ENCODE peak calls at places on chromosomes 6 and 20, in five cellular contexts. One of them, this sample, is unnamed.

GRCh38 chr20:3235661-3236324 is 3.2 kb downstream of the SLC4A11 start:
- DNase-seq in HepG2: no peak
- DNase-seq in SK-N-SH: no peak
- DNase-seq in K562: no peak
- DNase-seq in GM12878: no peak
- DNase-seq in this sample: no peak

GRCh38 chr6:95318137-95318536 is 259.2 kb upstream of the MANEA start:
- DNase-seq in HepG2: no peak
- DNase-seq in SK-N-SH: no peak
- DNase-seq in K562: no peak
- DNase-seq in GM12878: no peak
- DNase-seq in this sample: no peak

GRCh38 chr20:53660078-53660909 is 66.7 kb upstream of the ZNF217 start:
- DNase-seq in HepG2: no peak
- DNase-seq in SK-N-SH: no peak
- DNase-seq in K562: no peak
- DNase-seq in GM12878: no peak
- DNase-seq in this sample: no peak

GRCh38 chr6:112576421-112576820 is 229.3 kb downstream of the RFPL4B start:
- DNase-seq in HepG2: no peak
- DNase-seq in SK-N-SH: no peak
- DNase-seq in K562: no peak
- DNase-seq in GM12878: no peak
- DNase-seq in this sample: no peak

GRCh38 chr6:115908906-115909559 is 151.7 kb downstream of the FRK start:
- DNase-seq in HepG2: no peak
- DNase-seq in SK-N-SH: no peak
- DNase-seq in K562: no peak
- DNase-seq in GM12878: no peak
- DNase-seq in this sample: no peak

GRCh38 chr20:24370911-24371695 is 98.3 kb upstream of the SYNDIG1 start:
- DNase-seq in HepG2: no peak
- DNase-seq in SK-N-SH: no peak
- DNase-seq in K562: no peak
- DNase-seq in GM12878: no peak
- DNase-seq in this sample: no peak

GRCh38 chr20:31998246-31998645 is 12.0 kb upstream of the CCM2L start:
- DNase-seq in HepG2: no peak
- DNase-seq in SK-N-SH: no peak
- DNase-seq in K562: no peak
- DNase-seq in GM12878: no peak
- DNase-seq in this sample: no peak

GRCh38 chr20:2210646-2211556 is 84.9 kb upstream of the TGM3 start:
- DNase-seq in HepG2: no peak
- DNase-seq in SK-N-SH: no peak
- DNase-seq in K562: no peak
- DNase-seq in GM12878: no peak
- DNase-seq in this sample: peak; percentile 21

GRCh38 chr20:1718604-1719384 is 61.2 kb upstream of the SIRPG start:
- DNase-seq in HepG2: no peak
- DNase-seq in SK-N-SH: no peak
- DNase-seq in K562: no peak
- DNase-seq in GM12878: no peak
- DNase-seq in this sample: no peak

GRCh38 chr6:108251252-108251651 is 9.6 kb downstream of the SNX3 start:
- DNase-seq in HepG2: no peak
- DNase-seq in SK-N-SH: no peak
- DNase-seq in K562: no peak
- DNase-seq in GM12878: no peak
- DNase-seq in this sample: no peak

GRCh38 chr6:39338406-39338805 is 15.9 kb upstream of the KCNK16 start:
- DNase-seq in HepG2: no peak
- DNase-seq in SK-N-SH: no peak
- DNase-seq in K562: no peak
- DNase-seq in GM12878: no peak
- DNase-seq in this sample: no peak
- TF ChIP-seq GABPA in HepG2: no peak
- TF ChIP-seq GABPA in SK-N-SH: no peak
- TF ChIP-seq GABPA in K562: no peak
- TF ChIP-seq GABPA in GM12878: no peak
- TF ChIP-seq GABPA in this sample: no peak

GRCh38 chr20:63321148-63321831 is 28.3 kb downstream of the COL20A1 start:
- DNase-seq in HepG2: no peak
- DNase-seq in SK-N-SH: no peak
- DNase-seq in K562: no peak
- DNase-seq in GM12878: no peak
- DNase-seq in this sample: no peak
- TF ChIP-seq REST in HepG2: no peak
- TF ChIP-seq REST in SK-N-SH: no peak
- TF ChIP-seq REST in K562: no peak
- TF ChIP-seq REST in GM12878: no peak
- TF ChIP-seq REST in this sample: no peak

GRCh38 chr20:41138217-41138526 is 829 bp downstream of the PLCG1 start:
- DNase-seq in HepG2: peak; percentile 39
- DNase-seq in SK-N-SH: no peak
- DNase-seq in K562: no peak
- DNase-seq in GM12878: no peak
- DNase-seq in this sample: no peak

GRCh38 chr20:41136336-41136694 is 1.0 kb upstream of the PLCG1 start:
- DNase-seq in HepG2: no peak
- DNase-seq in SK-N-SH: peak; percentile 32
- DNase-seq in K562: no peak
- DNase-seq in GM12878: no peak
- DNase-seq in this sample: no peak

GRCh38 chr20:41137412-41138216 is at the start of gene PLCG1:
- DNase-seq in HepG2: peak; percentile 72
- DNase-seq in SK-N-SH: peak; percentile 98
- DNase-seq in K562: peak; percentile 85
- DNase-seq in GM12878: no peak
- DNase-seq in this sample: peak; percentile 51

GRCh38 chr20:41135888-41136243 is 1.5 kb upstream of the PLCG1 start:
- DNase-seq in HepG2: no peak
- DNase-seq in SK-N-SH: no peak
- DNase-seq in K562: no peak
- DNase-seq in GM12878: no peak
- DNase-seq in this sample: no peak

DNA sequence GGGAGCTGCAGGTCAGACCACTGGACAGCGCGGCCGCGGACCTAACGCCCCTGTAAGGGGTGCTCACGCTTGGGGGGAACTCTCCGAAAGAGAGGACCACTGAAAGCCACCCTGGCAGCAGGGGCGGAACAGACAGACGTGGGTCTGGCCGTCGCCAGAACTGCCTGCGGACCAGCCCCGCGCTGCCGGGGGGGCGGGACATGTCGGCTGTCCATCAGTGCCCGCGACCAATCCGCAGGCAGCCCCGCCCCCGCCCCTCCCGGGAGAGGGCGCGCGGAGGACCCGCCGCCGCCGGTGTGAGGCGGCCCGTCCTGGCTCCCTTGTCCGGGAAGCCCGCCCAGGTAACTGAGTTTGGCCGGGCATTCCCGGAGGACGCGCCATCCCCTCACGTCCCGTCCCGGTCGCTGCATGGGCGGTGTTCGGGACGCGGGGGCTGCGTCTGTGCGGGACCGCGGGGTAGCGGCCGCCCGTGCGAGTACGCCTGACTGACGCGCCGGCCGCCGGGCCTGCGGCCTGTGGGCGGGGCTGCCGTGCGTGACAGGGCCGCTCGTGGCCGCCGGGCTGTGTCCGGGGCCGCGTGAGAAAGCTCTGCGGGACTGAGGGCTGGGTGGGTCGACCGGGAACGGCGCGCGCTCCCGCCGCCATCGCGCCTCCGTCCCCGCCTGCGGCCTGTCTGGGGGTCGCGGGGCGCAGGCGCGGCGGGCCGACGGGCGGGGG is 490 bp upstream of the PLCG1 start:
- DNase-seq in HepG2: peak; percentile 84
- DNase-seq in SK-N-SH: peak; percentile 99
- DNase-seq in K562: peak; percentile 98
- DNase-seq in GM12878: no peak
- DNase-seq in this sample: peak; percentile 63
- TF ChIP-seq POLR2AphosphoS5 in HepG2: peak; percentile 80
- TF ChIP-seq POLR2AphosphoS5 in SK-N-SH: peak; percentile 70
- TF ChIP-seq POLR2AphosphoS5 in K562: peak; percentile 57
- TF ChIP-seq POLR2AphosphoS5 in GM12878: peak; percentile 37
- TF ChIP-seq POLR2AphosphoS5 in this sample: no peak

GRCh38 chr6:21085643-21086042 is 507.9 kb upstream of the SOX4 start:
- DNase-seq in HepG2: no peak
- DNase-seq in SK-N-SH: no peak
- DNase-seq in K562: no peak
- DNase-seq in GM12878: no peak
- DNase-seq in this sample: peak; percentile 7
- TF ChIP-seq GABPA in HepG2: no peak
- TF ChIP-seq GABPA in SK-N-SH: no peak
- TF ChIP-seq GABPA in K562: no peak
- TF ChIP-seq GABPA in GM12878: no peak
- TF ChIP-seq GABPA in this sample: no peak

GRCh38 chr20:58992911-58993310 is 11.9 kb downstream of the NELFCD start:
- DNase-seq in HepG2: no peak
- DNase-seq in SK-N-SH: no peak
- DNase-seq in K562: no peak
- DNase-seq in GM12878: no peak
- DNase-seq in this sample: no peak

GRCh38 chr20:58991720-58992119 is 10.7 kb downstream of the NELFCD start:
- DNase-seq in HepG2: peak; percentile 89
- DNase-seq in SK-N-SH: no peak
- DNase-seq in K562: no peak
- DNase-seq in GM12878: no peak
- DNase-seq in this sample: no peak

GRCh38 chr20:58989196-58989595 is 8.1 kb downstream of the NELFCD start:
- DNase-seq in HepG2: no peak
- DNase-seq in SK-N-SH: no peak
- DNase-seq in K562: no peak
- DNase-seq in GM12878: no peak
- DNase-seq in this sample: no peak

GRCh38 chr20:58988565-58988882 is 7.5 kb downstream of the NELFCD start:
- DNase-seq in HepG2: no peak
- DNase-seq in SK-N-SH: no peak
- DNase-seq in K562: no peak
- DNase-seq in GM12878: no peak
- DNase-seq in this sample: no peak

GRCh38 chr20:58990651-58991445 is 9.8 kb downstream of the NELFCD start:
- DNase-seq in HepG2: no peak
- DNase-seq in SK-N-SH: no peak
- DNase-seq in K562: no peak
- DNase-seq in GM12878: no peak
- DNase-seq in this sample: no peak
- TF ChIP-seq REST in HepG2: no peak
- TF ChIP-seq REST in SK-N-SH: no peak
- TF ChIP-seq REST in K562: no peak
- TF ChIP-seq REST in GM12878: no peak
- TF ChIP-seq REST in this sample: no peak